ENCODE peak calls at places on chromosomes 1 and 21, in nine cellular contexts. C is adipocyte; P is left lung; W is activated CD4-positive, CD25-positive, alpha-beta regulatory T cell treated with anti-CD3 and anti-CD28 coated beads, Interleukin-2, amount 50 U/mL, for 72 hours; V is NCI-H774; A is NCI-H526 treated with DMSO at 0.1 percent for 48 hours; J is GM12891; K is effector memory CD4-positive, alpha-beta T cell; H is NCI-H1694 treated with DMSO at 0.1 percent for 48 hours. T is an unnamed sample.

GRCh38 chr1:51280321-51281096 is 44.4 kb downstream of the RNF11 start:
- DNase-seq in H (no peak), K (no peak), C (no peak), J (no peak), P (no peak), V (no peak), A (no peak), W (no peak), T (peak)

GRCh38 chr1:33030575-33030974 is 6.1 kb downstream of the AK2 start:
- DNase-seq in J (no peak), P (no peak), K (no peak), H (no peak), V (no peak), A (no peak), W (no peak), C (peak), T (no peak)

GRCh38 chr1:67339623-67340343 is 32.1 kb downstream of the IL12RB2 start:
- DNase-seq in C (peak), K (no peak), H (no peak), A (no peak), W (no peak), P (no peak), V (no peak), J (no peak), T (peak)

GRCh38 chr1:16061255-16061654 is 12.2 kb downstream of the FAM131C start:
- DNase-seq in A (peak), K (no peak), H (no peak), V (no peak), J (no peak), C (no peak), P (no peak), W (no peak), T (no peak)

GRCh38 chr1:168939131-168939946 is 167.2 kb upstream of the ATP1B1 start:
- DNase-seq in C (no peak), H (no peak), P (no peak), K (no peak), J (no peak), V (peak), A (no peak), W (no peak), T (no peak)

GRCh38 chr1:208219659-208220282 is 24.4 kb downstream of the PLXNA2 start:
- DNase-seq in A (no peak), W (no peak), K (no peak), J (no peak), V (no peak), C (peak), H (no peak), P (no peak), T (peak)

GRCh38 chr1:43305926-43306687 is 5.3 kb downstream of the TIE1 start:
- DNase-seq in W (no peak), J (no peak), P (peak), A (no peak), V (no peak), K (no peak), C (no peak), H (no peak), T (no peak)

GRCh38 chr1:114956570-114956969 is 73.1 kb upstream of the TSHB start:
- DNase-seq in A (no peak), W (no peak), H (no peak), J (no peak), C (peak), K (no peak), P (no peak), V (no peak), T (peak)

GRCh38 chr1:186974774-186975181 is 146.0 kb downstream of the PLA2G4A start:
- DNase-seq in C (peak), H (no peak), A (no peak), V (peak), J (no peak), P (no peak), K (no peak), W (no peak), T (peak)

GRCh38 chr1:78779831-78780230 is 130.2 kb downstream of the IFI44 start:
- DNase-seq in C (peak), A (no peak), W (no peak), H (no peak), P (no peak), J (no peak), K (no peak), V (no peak), T (peak)

GRCh38 chr1:53025034-53025777 is 36.8 kb upstream of the PODN start:
- DNase-seq in V (no peak), C (peak), W (no peak), H (no peak), P (peak), A (no peak), K (no peak), J (no peak), T (peak)

GRCh38 chr1:65310078-65310587 is 790 bp downstream of the DNAJC6 start:
- DNase-seq in C (no peak), P (no peak), V (peak), W (no peak), H (peak), J (no peak), K (no peak), A (peak), T (no peak)

GRCh38 chr1:183807549-183808168 is 2.7 kb downstream of the RGL1 start:
- DNase-seq in H (no peak), V (no peak), P (peak), J (no peak), K (no peak), A (no peak), C (peak), W (no peak), T (peak)

GRCh38 chr1:10339815-10340214 is 59.0 kb upstream of the PGD start:
- DNase-seq in W (no peak), V (no peak), H (no peak), J (no peak), A (no peak), K (no peak), P (no peak), C (peak), T (peak)

GRCh38 chr1:185045793-185046441 is 559 bp downstream of the RNF2 start:
- DNase-seq in H (no peak), V (peak), J (no peak), W (peak), C (peak), P (peak), K (no peak), A (peak), T (peak)

GRCh38 chr1:157993179-157994080 is at the start of gene KIRREL1:
- DNase-seq in V (no peak), C (peak), W (no peak), A (peak), P (peak), K (no peak), H (peak), J (no peak), T (peak)

GRCh38 chr1:171220551-171221175 is 27.6 kb upstream of the FMO1 start:
- DNase-seq in P (no peak), A (no peak), K (no peak), J (no peak), W (no peak), C (peak), H (no peak), V (no peak), T (peak)

GRCh38 chr1:182835811-182836210 is 3.3 kb upstream of the DHX9 start:
- DNase-seq in K (no peak), J (no peak), W (no peak), C (no peak), A (no peak), H (no peak), V (no peak), P (no peak), T (no peak)

GRCh38 chr1:16163882-16164820 is 8.3 kb upstream of the EPHA2 start:
- DNase-seq in C (peak), A (peak), P (no peak), J (no peak), H (peak), V (peak), K (no peak), W (no peak), T (peak)

GRCh38 chr1:213296558-213296957 is 245.5 kb downstream of the RPS6KC1 start:
- DNase-seq in K (no peak), P (no peak), C (peak), H (no peak), W (no peak), V (no peak), A (no peak), J (no peak), T (no peak)

GRCh38 chr21:25896657-25897056 is 161.9 kb downstream of the GABPA start:
- DNase-seq in W (no peak), C (no peak), J (no peak), A (no peak), V (no peak), K (no peak), H (no peak), P (no peak), T (no peak)

GRCh38 chr1:52633291-52633754 is 355 bp downstream of the SHISAL2A start:
- DNase-seq in P (peak), A (peak), C (peak), K (peak), J (peak), V (no peak), H (no peak), W (peak), T (peak)

GRCh38 chr1:183892351-183892793 is 87.5 kb downstream of the RGL1 start:
- DNase-seq in C (peak), K (no peak), H (no peak), J (no peak), V (no peak), P (peak), W (no peak), A (peak), T (no peak)

GRCh38 chr1:63575340-63575826 is 17.8 kb upstream of the PGM1 start:
- DNase-seq in J (no peak), K (no peak), V (no peak), C (peak), A (no peak), H (peak), W (no peak), P (no peak), T (peak)

GRCh38 chr1:178942285-178943218 is 71.7 kb upstream of the ANGPTL1 start:
- DNase-seq in V (no peak), A (no peak), C (peak), W (no peak), J (no peak), K (no peak), H (no peak), P (no peak), T (peak)

GRCh38 chr21:45054927-45055612 is 19.3 kb upstream of the ADARB1 start:
- DNase-seq in A (no peak), H (no peak), P (no peak), W (no peak), K (no peak), J (no peak), V (no peak), C (no peak), T (no peak)

GRCh38 chr1:29544406-29544805 is 308.1 kb downstream of the PTPRU start:
- DNase-seq in V (no peak), W (no peak), H (no peak), C (no peak), K (no peak), P (no peak), J (no peak), A (no peak), T (no peak)

GRCh38 chr1:70745199-70745598 is 302.4 kb downstream of the PTGER3 start:
- DNase-seq in H (no peak), J (no peak), A (no peak), C (peak), W (no peak), K (no peak), V (no peak), P (no peak), T (no peak)

GRCh38 chr1:47951026-47951425 is 46.2 kb downstream of the TRABD2B start:
- DNase-seq in W (no peak), K (no peak), P (no peak), J (no peak), H (no peak), C (no peak), V (no peak), A (no peak), T (no peak)

GRCh38 chr1:37519613-37520012 is 5.0 kb upstream of the MEAF6 start:
- DNase-seq in V (no peak), K (no peak), W (no peak), A (no peak), J (no peak), C (no peak), P (no peak), H (no peak), T (no peak)

GRCh38 chr1:158989424-158989823 is 20.3 kb upstream of the IFI16 start:
- DNase-seq in P (no peak), H (no peak), J (no peak), A (no peak), W (no peak), K (no peak), V (no peak), C (no peak), T (no peak)

GRCh38 chr21:32368386-32368785 is 24.4 kb downstream of the URB1 start:
- DNase-seq in K (no peak), V (no peak), W (no peak), C (no peak), A (no peak), H (no peak), P (no peak), J (no peak), T (no peak)

GRCh38 chr1:102879439-102879993 is 228.8 kb downstream of the COL11A1 start:
- DNase-seq in W (no peak), C (peak), J (no peak), H (no peak), V (no peak), P (no peak), K (no peak), A (no peak), T (peak)

GRCh38 chr1:79760521-79760920 is 754.0 kb upstream of the ADGRL4 start:
- DNase-seq in V (no peak), H (no peak), P (no peak), A (no peak), K (no peak), C (peak), J (no peak), W (no peak), T (no peak)

GRCh38 chr1:117671781-117672501 is 66.1 kb downstream of the TENT5C start:
- DNase-seq in H (no peak), C (no peak), A (no peak), W (no peak), V (no peak), J (no peak), K (no peak), P (no peak), T (peak)

GRCh38 chr1:145795257-145795881 is 28.5 kb downstream of the RNF115 start:
- DNase-seq in J (no peak), H (no peak), K (no peak), W (no peak), C (no peak), V (no peak), A (no peak), P (no peak), T (no peak)

GRCh38 chr21:38743772-38744529 is 61.8 kb upstream of the ETS2 start:
- DNase-seq in C (no peak), H (no peak), P (no peak), A (no peak), W (no peak), V (peak), K (no peak), J (no peak), T (no peak)

GRCh38 chr1:244065063-244065788 is 14.1 kb downstream of the ZBTB18 start:
- DNase-seq in P (no peak), J (no peak), V (no peak), C (no peak), W (no peak), K (no peak), H (no peak), A (no peak), T (peak)

GRCh38 chr1:212158912-212159796 is 123.6 kb downstream of the DTL start:
- DNase-seq in V (no peak), P (no peak), H (no peak), C (no peak), W (no peak), A (no peak), K (peak), J (peak), T (no peak)

T was measured in astrocyte of the hippocampus.